ENCODE peak calls at places on chromosomes 11 and 22, in eight cellular contexts. I is keratinocyte, X is mesendoderm, Y is Caco-2, Q is left lung, U is hepatocyte, R is GM23338, P is psoas muscle. F is an unnamed sample. For H3K27me3, the result is how much of the 10 kb centered on the place peaks cover.

GRCh38 chr11:15309296-15309695 is 194.6 kb downstream of the INSC start:
- DNase-seq in I (no peak), X (no peak), Y (no peak), Q (no peak), U (no peak), R (no peak), P (no peak), F (no peak)

GRCh38 chr22:41557401-41558240 is 3.2 kb upstream of the CSDC2 start:
- DNase-seq in I (no peak), X (no peak), Y (no peak), Q (no peak), U (peak), R (peak), P (peak), F (no peak)

GRCh38 chr22:19292262-19293230 is 1.0 kb upstream of the CLTCL1 start:
- DNase-seq in I (no peak), X (no peak), Y (no peak), Q (no peak), U (no peak), R (no peak), P (peak), F (no peak)

GRCh38 chr22:46036558-46037408 is 59.8 kb upstream of the WNT7B start:
- DNase-seq in I (no peak), X (peak), Y (peak), Q (no peak), U (peak), R (peak), P (no peak), F (no peak)

GRCh38 chr22:27654536-27655445 is 146.8 kb downstream of the MN1 start:
- DNase-seq in I (no peak), X (peak), Y (peak), Q (no peak), U (peak), R (peak), P (no peak), F (no peak)

GRCh38 chr11:111945198-111945597 is 8.1 kb downstream of the DIXDC1 start:
- DNase-seq in I (no peak), X (no peak), Y (no peak), Q (no peak), U (no peak), R (no peak), P (no peak), F (no peak)

GRCh38 chr11:69545976-69546617 is 64.6 kb downstream of the LINC01488 start:
- DNase-seq in I (no peak), X (no peak), Y (no peak), Q (no peak), U (peak), R (no peak), P (no peak), F (no peak)

GRCh38 chr11:47768090-47768620 is 1.0 kb upstream of the FNBP4 start:
- DNase-seq in I (no peak), X (peak), Y (peak), Q (no peak), U (peak), R (peak), P (peak), F (peak)

GRCh38 chr22:37378642-37379058 is 48.6 kb downstream of the ELFN2 start:
- DNase-seq in I (no peak), X (no peak), Y (no peak), Q (no peak), U (no peak), R (no peak), P (no peak), F (no peak)

GRCh38 chr11:102426570-102426969 is 26.0 kb downstream of the TMEM123 start:
- DNase-seq in I (no peak), X (no peak), Y (peak), Q (no peak), U (no peak), R (no peak), P (no peak), F (no peak)

GRCh38 chr22:48952256-48953102 is 875.2 kb downstream of the BRD1 start:
- DNase-seq in I (no peak), X (no peak), Y (no peak), Q (peak), U (no peak), R (no peak), P (no peak), F (no peak)

GRCh38 chr11:116373107-116373506 is 399.7 kb downstream of the BUD13 start:
- DNase-seq in I (no peak), X (no peak), Y (no peak), Q (no peak), U (no peak), R (no peak), P (no peak), F (no peak)

GRCh38 chr22:27461470-27461869 is 340.1 kb downstream of the MN1 start:
- DNase-seq in I (no peak), X (peak), Y (peak), Q (no peak), U (no peak), R (peak), P (no peak), F (peak)

GRCh38 chr11:60864856-60865513 is 2.4 kb upstream of the ZP1 start:
- DNase-seq in I (no peak), X (no peak), Y (no peak), Q (no peak), U (no peak), R (no peak), P (no peak), F (no peak)

GRCh38 chr11:65911682-65912568 is 6.9 kb downstream of the C11orf68 start:
- DNase-seq in I (no peak), X (peak), Y (peak), Q (no peak), U (peak), R (peak), P (peak), F (peak)

GRCh38 chr22:44676441-44677298 is 25.3 kb upstream of the PRR5 start:
- DNase-seq in I (no peak), X (no peak), Y (peak), Q (peak), U (peak), R (peak), P (no peak), F (no peak)

GRCh38 chr11:117950999-117951961 is 22.1 kb upstream of the TMPRSS13 start:
- DNase-seq in I (no peak), X (no peak), Y (no peak), Q (no peak), U (no peak), R (no peak), P (no peak), F (no peak)

GRCh38 chr11:69655479-69656394 is 14.8 kb downstream of the CCND1 start:
- DNase-seq in I (no peak), X (no peak), Y (peak), Q (peak), U (no peak), R (no peak), P (no peak), F (no peak)

GRCh38 chr11:67373916-67374570 is 645 bp upstream of the CLCF1 start:
- DNase-seq in I (peak), X (peak), Y (peak), Q (peak), U (peak), R (peak), P (peak), F (peak)

GRCh38 chr11:67032830-67033555 is 10.1 kb downstream of the SYT12 start:
- DNase-seq in I (no peak), X (no peak), Y (no peak), Q (no peak), U (peak), R (no peak), P (peak), F (peak)

GRCh38 chr11:85595285-85595884 is 31.8 kb downstream of the DLG2 start:
- DNase-seq in I (no peak), X (peak), Y (peak), Q (no peak), U (peak), R (peak), P (no peak), F (peak)

GRCh38 chr11:721913-722811 is 16.1 kb downstream of the EPS8L2 start:
- DNase-seq in I (no peak), X (no peak), Y (no peak), Q (peak), U (peak), R (peak), P (peak), F (no peak)

GRCh38 chr22:22803285-22803853 is 84.2 kb upstream of the IGLL5 start:
- DNase-seq in I (no peak), X (no peak), Y (no peak), Q (no peak), U (no peak), R (no peak), P (no peak), F (no peak)
- H3K27me3 ChIP-seq in I (under half), X (under half), Y (under half), Q (under half), U (under half), R (half or more), P (under half), F (under half)

GRCh38 chr11:76244311-76245061 is 38.2 kb upstream of the WNT11 start:
- DNase-seq in I (no peak), X (no peak), Y (no peak), Q (no peak), U (no peak), R (no peak), P (peak), F (no peak)
- H3K4me3 ChIP-seq in I (no peak), X (no peak), Y (no peak), Q (no peak), U (no peak), R (peak), P (no peak), F (no peak)

DNA sequence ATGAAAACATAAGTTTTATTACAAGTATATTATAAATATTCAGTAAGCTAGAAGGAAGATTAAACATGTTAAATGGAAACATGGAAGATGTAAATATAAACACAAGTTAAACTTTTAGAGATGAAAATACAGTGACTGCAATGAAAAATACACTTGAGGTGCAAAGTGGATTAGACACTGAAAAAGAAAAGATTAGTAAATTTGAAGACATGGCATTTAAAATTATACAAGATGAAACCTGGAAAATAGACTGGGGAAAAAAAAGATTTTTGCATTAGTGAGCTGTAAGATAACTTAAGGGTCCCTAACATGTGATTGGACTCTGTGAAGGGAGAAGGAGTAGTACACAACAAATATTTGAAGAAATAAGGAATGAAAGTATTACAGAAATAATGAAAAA is 33.3 kb downstream of the ELP4 start:
- DNase-seq in I (no peak), X (no peak), Y (no peak), Q (no peak), U (no peak), R (no peak), P (no peak), F (no peak)
- H3K27me3 ChIP-seq in I (under half), X (under half), Y (under half), Q (under half), U (under half), R (under half), P (under half), F (under half)

GRCh38 chr11:128327274-128327673 is 260.1 kb downstream of the ETS1 start:
- DNase-seq in I (no peak), X (no peak), Y (no peak), Q (no peak), U (no peak), R (no peak), P (no peak), F (no peak)

GRCh38 chr11:128326791-128327190 is 260.6 kb downstream of the ETS1 start:
- DNase-seq in I (no peak), X (no peak), Y (no peak), Q (no peak), U (no peak), R (no peak), P (no peak), F (no peak)

GRCh38 chr11:128324051-128324481 is 263.3 kb downstream of the ETS1 start:
- DNase-seq in I (no peak), X (no peak), Y (no peak), Q (no peak), U (no peak), R (no peak), P (no peak), F (no peak)

GRCh38 chr11:128324531-128325141 is 262.7 kb downstream of the ETS1 start:
- DNase-seq in I (no peak), X (no peak), Y (no peak), Q (peak), U (no peak), R (no peak), P (no peak), F (no peak)

DNA sequence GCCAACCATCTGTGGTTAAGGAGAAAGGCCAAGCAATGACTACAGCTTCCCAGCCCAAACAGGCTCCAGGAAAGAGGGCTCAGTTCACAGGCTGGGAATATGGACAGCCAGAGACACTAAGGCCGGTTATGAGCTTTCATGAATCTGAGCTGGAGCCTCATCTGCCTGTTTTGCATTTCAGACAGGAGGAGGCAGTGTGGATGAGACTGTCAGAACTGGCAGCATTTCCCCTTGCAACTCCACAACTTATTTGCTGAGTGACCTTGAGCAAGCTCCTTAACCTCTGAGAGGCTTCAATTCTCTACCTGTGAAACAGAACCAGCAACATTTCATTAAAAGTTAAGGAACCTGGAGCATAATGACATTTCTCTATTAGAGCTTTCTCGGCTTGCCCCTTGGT is 264.0 kb downstream of the ETS1 start:
- DNase-seq in I (no peak), X (peak), Y (no peak), Q (no peak), U (peak), R (peak), P (no peak), F (no peak)
- H3K4me3 ChIP-seq in I (no peak), X (no peak), Y (no peak), Q (no peak), U (no peak), R (no peak), P (no peak), F (no peak)

GRCh38 chr11:71251761-71252433 is 480 bp downstream of the SHANK2 start:
- DNase-seq in I (no peak), X (peak), Y (peak), Q (no peak), U (peak), R (peak), P (no peak), F (no peak)

GRCh38 chr11:71255323-71255722 is 2.9 kb upstream of the SHANK2 start:
- DNase-seq in I (no peak), X (no peak), Y (peak), Q (no peak), U (peak), R (peak), P (no peak), F (no peak)

GRCh38 chr11:71252434-71252781 is at the start of gene SHANK2:
- DNase-seq in I (no peak), X (peak), Y (peak), Q (peak), U (peak), R (peak), P (no peak), F (no peak)

GRCh38 chr11:71252782-71253730 is 679 bp upstream of the SHANK2 start:
- DNase-seq in I (peak), X (peak), Y (peak), Q (peak), U (peak), R (peak), P (no peak), F (no peak)

GRCh38 chr11:71253794-71254193 is 1.4 kb upstream of the SHANK2 start:
- DNase-seq in I (no peak), X (no peak), Y (peak), Q (no peak), U (no peak), R (no peak), P (no peak), F (no peak)
- H3K27me3 ChIP-seq in I (under half), X (under half), Y (under half), Q (half or more), U (under half), R (under half), P (half or more), F (under half)

GRCh38 chr11:8329336-8329735 is 65.7 kb upstream of the LMO1 start:
- DNase-seq in I (no peak), X (no peak), Y (no peak), Q (no peak), U (no peak), R (no peak), P (no peak), F (no peak)
- H3K4me3 ChIP-seq in I (no peak), X (no peak), Y (no peak), Q (no peak), U (no peak), R (no peak), P (peak), F (no peak)

DNA sequence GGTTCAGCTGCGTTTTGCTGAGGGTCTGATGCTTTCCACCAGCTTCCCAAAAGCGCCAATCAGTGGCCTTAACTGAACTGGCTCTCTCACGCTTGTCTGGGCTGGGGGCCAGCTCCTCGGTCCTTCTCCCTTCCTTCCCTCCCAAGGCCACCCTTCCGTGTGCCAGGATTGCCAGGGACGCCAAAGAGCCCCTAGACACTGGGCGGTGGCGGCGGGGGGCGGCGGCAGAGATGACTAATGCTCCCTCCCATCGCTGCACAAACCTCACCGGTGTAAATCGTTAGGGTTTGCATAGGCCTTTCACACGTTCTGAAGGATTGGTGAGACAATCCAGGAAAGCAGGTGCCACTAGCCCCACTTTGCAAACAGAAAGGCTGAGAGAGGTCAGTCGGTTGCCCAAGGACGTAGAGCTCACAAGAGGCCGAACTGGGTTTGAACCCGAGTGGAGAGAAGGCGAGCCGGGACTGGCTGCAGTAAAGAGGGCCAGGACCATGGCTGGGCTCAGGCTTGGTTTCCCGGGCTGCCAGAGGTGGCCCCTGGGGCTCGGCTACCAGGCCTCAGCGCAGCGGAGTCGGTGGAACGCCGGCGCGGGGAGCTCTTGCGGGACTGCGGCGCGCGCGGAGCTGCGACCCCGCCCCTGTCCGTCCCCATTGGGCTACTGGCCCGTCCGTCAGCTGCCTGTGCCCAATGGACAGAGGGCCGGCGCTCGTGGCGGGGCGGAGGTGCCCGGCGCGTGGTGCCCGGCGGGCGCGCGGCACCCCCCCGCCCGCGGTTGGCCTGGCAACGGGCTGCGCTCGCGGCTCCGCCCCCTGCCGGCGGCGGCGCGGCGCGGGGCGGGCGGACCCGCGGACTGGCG is 589 bp upstream of the GNAZ start:
- DNase-seq in I (peak), X (peak), Y (peak), Q (peak), U (peak), R (peak), P (peak), F (peak)
- H3K27me3 ChIP-seq in I (under half), X (under half), Y (under half), Q (under half), U (under half), R (under half), P (under half), F (under half)

GRCh38 chr11:94638902-94639373 is 71.8 kb downstream of the PIWIL4 start:
- DNase-seq in I (no peak), X (no peak), Y (no peak), Q (no peak), U (peak), R (no peak), P (no peak), F (peak)

GRCh38 chr11:94636388-94636787 is 69.2 kb downstream of the PIWIL4 start:
- DNase-seq in I (no peak), X (no peak), Y (no peak), Q (no peak), U (no peak), R (no peak), P (no peak), F (no peak)

GRCh38 chr11:94641167-94641761 is 74.1 kb downstream of the PIWIL4 start:
- DNase-seq in I (no peak), X (peak), Y (no peak), Q (no peak), U (no peak), R (no peak), P (peak), F (no peak)

GRCh38 chr11:94638278-94638901 is 71.2 kb downstream of the PIWIL4 start:
- DNase-seq in I (no peak), X (peak), Y (peak), Q (no peak), U (no peak), R (no peak), P (no peak), F (no peak)

GRCh38 chr11:94639901-94640721 is 72.9 kb downstream of the PIWIL4 start:
- DNase-seq in I (no peak), X (peak), Y (no peak), Q (peak), U (no peak), R (no peak), P (no peak), F (no peak)
- H3K4me3 ChIP-seq in I (no peak), X (no peak), Y (no peak), Q (no peak), U (no peak), R (no peak), P (no peak), F (no peak)

F was measured in BJ.